ENCODE peak calls at places on chromosomes 6 and 20, in nine cellular contexts. Z, D, Y, F, Q, E, H, C and G are unnamed samples.

GRCh38 chr6:82006027-82006738 is 241.4 kb downstream of the IBTK start:
- DNase-seq in Z (peak; percentile 61), Q (peak; percentile 46), H (no peak), C (no peak), E (no peak), F (peak; percentile 24), Y (peak; percentile 64), D (peak; percentile 44), G (no peak)

GRCh38 chr6:94323853-94324252 is 904.5 kb upstream of the EPHA7 start:
- DNase-seq in Z (peak; percentile 62), Q (peak; percentile 48), Y (peak; percentile 17), E (no peak), C (no peak), H (no peak), D (peak; percentile 29), F (no peak), G (no peak)

GRCh38 chr20:48898210-48898609 is 23.3 kb upstream of the ARFGEF2 start:
- DNase-seq in C (no peak), E (no peak), F (no peak), Z (no peak), D (no peak), H (no peak), Y (peak; percentile 86), Q (no peak), G (peak; percentile 64)

GRCh38 chr20:58722877-58723627 is 30.5 kb downstream of the NPEPL1 start:
- DNase-seq in Y (no peak), C (no peak), D (no peak), F (no peak), E (no peak), Z (no peak), H (peak; percentile 29), Q (no peak), G (peak; percentile 70)

GRCh38 chr6:73236147-73236750 is 11.0 kb upstream of the KHDC1L start:
- DNase-seq in C (no peak), F (no peak), Y (peak; percentile 89), Z (no peak), H (no peak), Q (no peak), D (no peak), E (no peak), G (no peak)

GRCh38 chr6:158411998-158412397 is 99.7 kb downstream of the TULP4 start:
- DNase-seq in D (no peak), F (no peak), C (no peak), H (no peak), Q (no peak), E (no peak), Z (no peak), Y (peak; percentile 91), G (peak; percentile 71)

GRCh38 chr6:170237999-170238740 is 52.7 kb downstream of the DLL1 start:
- DNase-seq in Q (no peak), F (no peak), E (peak; percentile 8), Z (no peak), Y (no peak), D (no peak), H (peak; percentile 52), C (peak; percentile 14), G (peak; percentile 24)

GRCh38 chr6:156912431-156912830 is 135.3 kb downstream of the ARID1B start:
- DNase-seq in Y (no peak), E (no peak), Q (no peak), F (peak; percentile 40), D (no peak), H (no peak), Z (no peak), C (no peak), G (no peak)

GRCh38 chr6:50655848-50656453 is 57.4 kb upstream of the TFAP2D start:
- DNase-seq in D (peak; percentile 39), Z (peak; percentile 45), F (peak; percentile 19), E (no peak), Q (no peak), C (no peak), H (no peak), Y (peak; percentile 39), G (no peak)

GRCh38 chr6:28124350-28124970 is at the start of gene ZSCAN16:
- DNase-seq in D (peak; percentile 95), C (peak; percentile 91), Z (peak; percentile 96), H (peak; percentile 95), E (peak; percentile 71), Y (peak; percentile 91), F (peak; percentile 85), Q (peak; percentile 91), G (peak; percentile 85)

GRCh38 chr6:140979642-140980091 is 1153.1 kb upstream of the GJE1 start:
- DNase-seq in F (no peak), D (no peak), Z (no peak), Q (no peak), C (no peak), H (no peak), Y (no peak), E (peak; percentile 55), G (no peak)

GRCh38 chr6:129698430-129698829 is 11.5 kb downstream of the ARHGAP18 start:
- DNase-seq in F (no peak), D (no peak), H (no peak), Y (no peak), E (no peak), C (no peak), Q (no peak), Z (no peak), G (no peak)
- H3K4me1 ChIP-seq in F (peaks cover 6% of the 10 kb centered on the region), D (peaks cover 16% of the 10 kb centered on the region), H (peaks cover 28% of the 10 kb centered on the region), Y (peaks cover 10% of the 10 kb centered on the region), E (no peaks in the 10 kb centered on the region), C (peaks cover 3% of the 10 kb centered on the region), Q (no peaks in the 10 kb centered on the region), Z (peaks cover 7% of the 10 kb centered on the region), G (peaks cover 63% of the 10 kb centered on the region)

GRCh38 chr6:143698329-143698728 is 20.6 kb downstream of the PHACTR2 start:
- DNase-seq in Z (no peak), Q (no peak), C (no peak), F (no peak), D (no peak), Y (no peak), E (no peak), H (no peak), G (no peak)
- H3K4me1 ChIP-seq in Z (peaks cover 15% of the 10 kb centered on the region), Q (peaks cover 16% of the 10 kb centered on the region), C (peaks cover 1% of the 10 kb centered on the region), F (no peaks in the 10 kb centered on the region), D (peaks cover 4% of the 10 kb centered on the region), Y (peaks cover 17% of the 10 kb centered on the region), E (peaks cover 18% of the 10 kb centered on the region), H (peaks cover 46% of the 10 kb centered on the region), G (peaks cover 28% of the 10 kb centered on the region)

GRCh38 chr20:34015401-34016335 is 22.0 kb downstream of the RALY start:
- DNase-seq in E (no peak), Z (no peak), D (no peak), Q (no peak), H (no peak), Y (no peak), C (no peak), F (no peak), G (no peak)

GRCh38 chr20:34016736-34017135 is 23.0 kb downstream of the RALY start:
- DNase-seq in Y (no peak), E (no peak), D (no peak), C (no peak), Z (no peak), H (no peak), Q (no peak), F (no peak), G (no peak)

GRCh38 chr20:34013532-34013931 is 19.8 kb downstream of the RALY start:
- DNase-seq in D (no peak), H (no peak), C (no peak), F (no peak), Z (no peak), E (no peak), Q (no peak), Y (no peak), G (no peak)

GRCh38 chr20:34012735-34013134 is 19.0 kb downstream of the RALY start:
- DNase-seq in Y (no peak), E (no peak), Z (no peak), D (no peak), H (no peak), Q (no peak), C (no peak), F (no peak), G (no peak)

DNA sequence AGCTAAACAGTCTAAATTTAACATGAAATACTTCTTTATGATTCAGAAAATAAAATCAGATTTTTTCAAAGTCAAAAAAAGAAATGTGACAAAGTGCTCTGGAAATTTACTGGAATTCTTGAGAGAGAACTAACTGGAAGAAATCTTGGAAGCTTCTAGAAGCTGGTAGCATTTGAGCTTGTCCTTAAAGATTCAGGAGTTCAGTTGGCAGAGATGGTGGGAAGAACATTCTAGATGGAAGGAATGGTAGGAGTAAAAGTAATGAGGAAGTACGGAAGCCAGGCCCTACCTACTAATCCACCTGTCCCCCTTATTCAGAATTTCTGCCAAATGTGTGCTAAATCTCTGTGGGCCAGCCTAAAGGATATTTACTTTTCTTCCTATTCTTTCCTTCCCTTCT is 21.2 kb downstream of the RALY start:
- DNase-seq in D (no peak), Z (no peak), Y (no peak), C (no peak), H (no peak), Q (no peak), F (no peak), E (no peak), G (no peak)
- H3K4me1 ChIP-seq in D (peaks cover 49% of the 10 kb centered on the region), Z (peaks cover 9% of the 10 kb centered on the region), Y (no peaks in the 10 kb centered on the region), C (peaks cover 26% of the 10 kb centered on the region), H (peaks cover 83% of the 10 kb centered on the region), Q (peaks cover 12% of the 10 kb centered on the region), F (peaks cover 30% of the 10 kb centered on the region), E (peaks cover 12% of the 10 kb centered on the region), G (peaks cover 23% of the 10 kb centered on the region)

DNA sequence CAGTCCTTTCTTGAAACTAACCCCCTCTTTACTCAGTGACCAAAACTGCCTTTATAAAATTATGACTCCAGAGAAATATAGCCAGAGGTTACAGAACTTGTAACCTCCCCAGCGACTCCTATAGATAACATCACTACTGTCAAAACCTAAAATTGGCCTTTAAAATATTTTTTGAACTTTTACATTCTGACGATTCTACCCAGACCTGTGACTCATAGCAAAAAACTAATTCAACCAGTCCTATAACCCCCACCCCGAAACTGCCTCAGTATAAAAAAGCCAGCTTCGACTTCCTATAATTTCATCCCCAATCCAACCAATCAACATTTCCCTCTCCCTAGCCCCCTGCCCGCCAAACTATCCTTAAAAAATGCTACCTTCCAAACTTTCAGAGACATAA is 13.9 kb downstream of the JPH2 start:
- DNase-seq in D (no peak), Q (no peak), E (no peak), Z (no peak), F (no peak), C (no peak), H (no peak), Y (peak; percentile 85), G (no peak)
- H3K4me1 ChIP-seq in D (no peaks in the 10 kb centered on the region), Q (no peaks in the 10 kb centered on the region), E (no peaks in the 10 kb centered on the region), Z (no peaks in the 10 kb centered on the region), F (no peaks in the 10 kb centered on the region), C (peaks cover 18% of the 10 kb centered on the region), H (no peaks in the 10 kb centered on the region), Y (peaks cover 58% of the 10 kb centered on the region), G (peaks cover 25% of the 10 kb centered on the region)